ENCODE peak calls at places on chromosomes 11 and 22, in seven cellular contexts. Q, J, A, W, Y, C and Z are unnamed samples.

GRCh38 chr22:29345932-29346331 is 30.4 kb upstream of the RASL10A start:
- DNase-seq in Y (no peak), J (peak; percentile 33), C (no peak), A (no peak), Q (no peak), W (no peak), Z (peak; percentile 61)

GRCh38 chr11:77172666-77172982 is 44.6 kb downstream of the MYO7A start:
- DNase-seq in A (no peak), C (no peak), W (no peak), Q (no peak), J (no peak), Y (no peak), Z (no peak)

GRCh38 chr11:113248702-113249490 is 65.5 kb upstream of the TTC12 start:
- DNase-seq in Y (no peak), C (no peak), A (no peak), Q (no peak), J (no peak), W (no peak), Z (no peak)

GRCh38 chr11:15651782-15652181 is 537.1 kb downstream of the INSC start:
- DNase-seq in A (no peak), J (no peak), C (no peak), W (no peak), Q (peak; percentile 25), Y (no peak), Z (no peak)

GRCh38 chr22:22119003-22119402 is 125.6 kb upstream of the VPREB1 start:
- DNase-seq in Q (no peak), Y (no peak), C (no peak), J (no peak), A (no peak), W (no peak), Z (no peak)

GRCh38 chr11:47928426-47928825 is 51.9 kb upstream of the PTPRJ start:
- DNase-seq in Q (no peak), Y (no peak), C (no peak), A (no peak), J (no peak), W (no peak), Z (no peak)

GRCh38 chr11:113488931-113489351 is 13.7 kb upstream of the DRD2 start:
- DNase-seq in Y (no peak), J (no peak), W (no peak), Q (no peak), A (no peak), C (no peak), Z (no peak)

GRCh38 chr11:363948-364761 is 5.1 kb upstream of the B4GALNT4 start:
- DNase-seq in J (no peak), W (no peak), Y (peak; percentile 89), A (peak; percentile 76), C (peak; percentile 89), Q (no peak), Z (peak; percentile 48)

GRCh38 chr11:65045728-65046127 is 4.7 kb downstream of the SAC3D1 start:
- DNase-seq in Q (no peak), J (no peak), W (no peak), Y (no peak), A (no peak), C (no peak), Z (no peak)

GRCh38 chr22:50173221-50173982 is 2.9 kb downstream of the PANX2 start:
- DNase-seq in C (no peak), Q (no peak), A (no peak), Y (no peak), W (no peak), J (no peak), Z (no peak)

GRCh38 chr11:30432177-30432576 is 109.3 kb downstream of the ARL14EP start:
- DNase-seq in J (no peak), A (no peak), Q (no peak), Y (no peak), C (no peak), W (no peak), Z (no peak)

GRCh38 chr11:18749681-18750319 is 23.8 kb upstream of the IGSF22 start:
- DNase-seq in J (peak; percentile 65), Y (no peak), Q (peak; percentile 61), A (no peak), C (no peak), W (no peak), Z (no peak)
- TF ChIP-seq CTCF in J (no peak), Y (no peak), Q (no peak), A (no peak), C (no peak), W (no peak), Z (no peak)

GRCh38 chr11:7840580-7840979 is 43.8 kb upstream of the OR5P2 start:
- DNase-seq in A (no peak), J (no peak), C (no peak), Y (no peak), Q (no peak), W (no peak), Z (no peak)

GRCh38 chr11:7846003-7846402 is 49.3 kb upstream of the OR5P2 start:
- DNase-seq in Y (no peak), J (no peak), W (no peak), A (no peak), C (no peak), Q (no peak), Z (no peak)

GRCh38 chr11:7844521-7844920 is 47.8 kb upstream of the OR5P2 start:
- DNase-seq in A (no peak), Y (no peak), C (no peak), Q (no peak), W (no peak), J (no peak), Z (no peak)

DNA sequence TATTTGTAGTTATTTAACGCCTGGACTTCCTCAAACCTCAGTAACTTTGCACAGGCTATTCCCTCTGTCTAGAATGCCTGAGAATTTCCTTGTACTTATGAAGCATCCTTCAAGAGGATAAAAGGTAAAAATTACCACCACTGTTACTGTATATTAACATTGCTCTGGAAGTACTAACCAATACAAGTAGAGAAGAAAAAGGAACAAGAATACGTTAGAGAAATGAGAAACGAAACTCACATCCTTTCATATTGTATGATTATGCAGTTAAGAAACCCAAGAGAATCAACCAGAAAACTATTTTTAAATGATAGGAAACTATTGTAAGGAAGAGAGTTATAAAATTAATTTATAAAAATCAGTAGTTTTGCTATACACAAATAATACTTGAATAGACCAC is 48.2 kb upstream of the OR5P2 start:
- DNase-seq in W (no peak), Q (no peak), J (no peak), C (no peak), A (no peak), Y (no peak), Z (no peak)
- H3K4me3 ChIP-seq in W (no peak overlapping the region), Q (no peak overlapping the region), J (no peak overlapping the region), C (no peak overlapping the region), A (no peak overlapping the region), Y (no peak overlapping the region), Z (no peak overlapping the region)

DNA sequence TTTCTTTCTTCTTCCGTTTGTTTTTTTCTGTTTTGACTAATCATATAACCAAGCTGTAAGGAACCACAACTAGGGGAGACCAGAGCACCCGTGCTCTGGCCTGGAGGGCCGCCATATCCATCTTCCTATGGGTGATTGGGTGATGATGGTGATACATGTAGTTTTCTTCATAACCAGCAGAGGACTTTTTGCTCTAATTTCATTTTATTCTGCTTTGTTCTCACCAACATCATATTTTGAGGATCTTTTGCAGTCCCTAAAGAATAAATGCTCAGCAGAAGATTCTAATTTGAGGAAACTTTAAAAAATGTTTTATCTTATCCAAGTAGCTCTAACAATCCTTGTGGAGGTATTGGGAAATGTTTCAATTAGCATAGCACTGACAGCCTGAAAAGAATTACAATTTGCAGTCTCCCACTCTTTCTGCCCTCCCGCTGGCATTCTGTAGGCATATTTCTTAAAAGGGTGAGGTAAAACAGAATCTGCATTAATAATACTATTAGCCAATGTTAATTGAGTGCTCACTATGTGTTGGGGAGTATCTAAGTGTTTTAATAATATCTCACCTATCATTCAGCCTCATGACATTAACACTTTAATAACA is 544.0 kb downstream of the NTM start:
- DNase-seq in Q (peak; percentile 48), J (peak; percentile 49), Y (no peak), C (no peak), A (no peak), W (no peak), Z (no peak)
- TF ChIP-seq CTCF in Q (peak; percentile 29), J (peak; percentile 43), Y (no peak), C (no peak), A (no peak), W (peak; percentile 31), Z (no peak)

GRCh38 chr11:111301004-111301839 is 2.9 kb downstream of the POU2AF3 start:
- DNase-seq in C (peak; percentile 46), A (no peak), Q (no peak), Y (no peak), J (no peak), W (no peak), Z (no peak)
- H3K4me3 ChIP-seq in C (no peak overlapping the region), A (no peak overlapping the region), Q (no peak overlapping the region), Y (no peak overlapping the region), J (no peak overlapping the region), W (no peak overlapping the region), Z (no peak overlapping the region)

GRCh38 chr11:73530109-73530508 is 67.8 kb downstream of the FAM168A start:
- DNase-seq in Q (no peak), A (no peak), C (no peak), J (no peak), Y (peak; percentile 19), W (no peak), Z (no peak)
- TF ChIP-seq CTCF in Q (no peak), A (no peak), C (peak; percentile 12), J (peak; percentile 28), Y (peak; percentile 28), W (peak; percentile 2), Z (no peak)

GRCh38 chr11:10454506-10454901 is 560 bp upstream of the AMPD3 start:
- DNase-seq in C (no peak), A (no peak), W (no peak), Q (peak; percentile 3), Y (no peak), J (no peak), Z (no peak)
- H3K4me3 ChIP-seq in C (no peak overlapping the region), A (no peak overlapping the region), W (no peak overlapping the region), Q (no peak overlapping the region), Y (no peak overlapping the region), J (no peak overlapping the region), Z (no peak overlapping the region)

DNA sequence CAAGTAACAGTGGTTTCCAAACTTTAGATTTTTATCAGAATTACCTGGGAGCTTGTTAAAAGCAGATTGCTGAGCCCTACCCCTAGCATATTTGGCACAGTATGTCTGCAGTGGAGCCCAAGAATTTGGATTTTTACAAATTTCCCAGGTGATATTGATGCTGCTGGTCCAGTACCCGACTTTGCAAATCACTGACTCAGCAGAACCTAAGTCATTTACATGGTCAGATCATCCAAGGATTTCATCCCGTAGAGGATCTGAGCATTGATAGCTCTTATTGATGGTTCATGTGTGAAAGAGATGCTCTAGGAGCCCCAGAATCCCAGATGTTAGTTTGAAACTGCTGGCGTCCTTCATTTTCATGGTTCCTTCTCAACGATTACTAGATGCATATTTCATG is 6.0 kb downstream of the C11orf97 start:
- DNase-seq in Y (no peak), C (no peak), J (no peak), Q (no peak), A (no peak), W (no peak), Z (no peak)
- TF ChIP-seq CTCF in Y (no peak), C (no peak), J (no peak), Q (no peak), A (no peak), W (no peak), Z (no peak)